ENCODE peak calls at places on chromosomes 1 and 21, in seven cellular contexts. O is fibroblast of villous mesenchyme, X is astrocyte of the spinal cord, H is fibroblast of pulmonary artery, T is lower leg skin, M is testis, C is GM12864. V is an unnamed sample.

GRCh38 chr1:3924871-3925655 is 25.0 kb upstream of the C1orf174 start:
- DNase-seq in M (peak; percentile 48), X (no peak), T (no peak), O (no peak), C (no peak), H (no peak), V (peak; percentile 14)

GRCh38 chr1:9590945-9591668 is 2.4 kb downstream of the TMEM201 start:
- DNase-seq in C (no peak), O (no peak), X (no peak), H (no peak), T (no peak), M (no peak), V (no peak)

GRCh38 chr1:25622526-25622925 is 5.9 kb downstream of the MAN1C1 start:
- DNase-seq in T (no peak), X (no peak), H (no peak), C (no peak), M (no peak), O (no peak), V (no peak)

GRCh38 chr1:206066479-206067171 is 13.7 kb downstream of the RHEX start:
- DNase-seq in H (no peak), C (peak; percentile 53), O (no peak), M (no peak), X (no peak), T (no peak), V (no peak)

GRCh38 chr1:93463960-93464359 is 16.0 kb downstream of the FNBP1L start:
- DNase-seq in M (no peak), C (no peak), X (peak; percentile 6), O (no peak), H (no peak), T (no peak), V (peak; percentile 27)

GRCh38 chr1:217687511-217687910 is 56.4 kb downstream of the SPATA17 start:
- DNase-seq in T (no peak), M (no peak), O (no peak), H (no peak), C (no peak), X (no peak), V (no peak)

GRCh38 chr1:167518331-167518700 is at the start of gene CD247:
- DNase-seq in C (no peak), T (no peak), X (no peak), M (no peak), H (no peak), O (no peak), V (no peak)

GRCh38 chr1:15835205-15835740 is 12.2 kb upstream of the SPEN start:
- DNase-seq in M (no peak), H (no peak), X (no peak), T (no peak), O (no peak), C (no peak), V (no peak)

GRCh38 chr1:163275222-163275621 is 46.5 kb upstream of the NUF2 start:
- DNase-seq in O (peak; percentile 23), C (no peak), X (peak; percentile 22), M (no peak), T (no peak), H (peak; percentile 29), V (peak; percentile 28)

GRCh38 chr1:13540871-13541270 is 27.1 kb upstream of the LRRC38 start:
- DNase-seq in T (no peak), C (no peak), M (no peak), O (peak; percentile 12), X (no peak), H (no peak), V (no peak)

GRCh38 chr1:93671090-93671743 is 10.4 kb downstream of the BCAR3 start:
- DNase-seq in C (no peak), O (no peak), X (no peak), M (peak; percentile 58), T (no peak), H (no peak), V (no peak)

GRCh38 chr1:150165622-150166612 is 16.2 kb downstream of the PLEKHO1 start:
- DNase-seq in C (no peak), M (peak; percentile 54), X (peak; percentile 61), O (peak; percentile 56), H (peak; percentile 71), T (no peak), V (peak; percentile 75)

GRCh38 chr1:114959423-114959822 is 70.2 kb upstream of the TSHB start:
- DNase-seq in X (no peak), O (no peak), H (no peak), T (no peak), C (no peak), M (no peak), V (no peak)

DNA sequence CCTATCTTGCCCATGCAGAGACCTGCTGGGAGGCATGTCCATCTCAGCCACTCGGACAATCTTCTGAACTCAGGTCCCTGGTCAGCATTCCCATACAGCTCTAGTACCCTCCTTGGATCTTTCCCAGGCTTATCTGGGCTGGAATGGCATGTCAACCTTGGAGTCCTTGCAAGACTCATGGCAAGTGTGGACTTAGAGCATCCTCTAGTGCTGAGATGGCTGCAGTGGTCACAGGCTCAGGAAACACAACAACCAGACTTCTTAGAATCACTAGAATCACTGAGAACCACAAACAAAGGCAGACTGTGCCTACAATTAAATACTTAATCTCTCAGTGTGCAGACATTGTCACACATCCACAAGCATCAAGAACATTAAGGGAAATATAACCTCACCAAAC is 73.1 kb upstream of the TSHB start:
- DNase-seq in T (no peak), H (peak; percentile 26), O (peak; percentile 14), M (peak; percentile 64), X (peak; percentile 4), C (no peak), V (peak; percentile 6)
- TF ChIP-seq CTCF in T (no peak), H (no peak), O (peak; percentile 32), M (no peak), X (no peak), C (peak; percentile 55), V (peak; percentile 18)

GRCh38 chr1:87111659-87112339 is 197.4 kb downstream of the HS2ST1 start:
- DNase-seq in T (no peak), M (no peak), O (no peak), H (no peak), C (no peak), X (no peak), V (no peak)

GRCh38 chr1:87117761-87118160 is 203.3 kb downstream of the HS2ST1 start:
- DNase-seq in C (no peak), H (peak; percentile 20), M (no peak), T (no peak), O (no peak), X (peak; percentile 58), V (no peak)

GRCh38 chr1:87119741-87120140 is 205.3 kb downstream of the HS2ST1 start:
- DNase-seq in O (no peak), M (no peak), X (no peak), T (no peak), C (no peak), H (no peak), V (no peak)

GRCh38 chr1:87113313-87113712 is 198.9 kb downstream of the HS2ST1 start:
- DNase-seq in X (peak; percentile 89), O (peak; percentile 95), M (no peak), C (no peak), T (no peak), H (peak; percentile 60), V (peak; percentile 62)

GRCh38 chr1:87115317-87115885 is 201.0 kb downstream of the HS2ST1 start:
- DNase-seq in T (no peak), O (peak; percentile 64), X (peak; percentile 78), H (peak; percentile 48), M (no peak), C (no peak), V (peak; percentile 58)
- H3K4me3 ChIP-seq in T (no peak overlapping the region), O (no peak overlapping the region), X (no peak overlapping the region), H (no peak overlapping the region), M (no peak overlapping the region), C (no peak overlapping the region), V (no peak overlapping the region)

GRCh38 chr1:235327559-235328270 is at the start of gene ARID4B:
- DNase-seq in M (no peak), O (no peak), T (no peak), H (no peak), C (no peak), X (no peak), V (no peak)

GRCh38 chr1:235328271-235329138 is at the start of gene GGPS1:
- DNase-seq in C (peak; percentile 100), O (peak; percentile 100), T (peak; percentile 98), M (peak; percentile 98), X (peak; percentile 100), H (peak; percentile 100), V (peak; percentile 100)

GRCh38 chr1:235330918-235331285 is 2.5 kb downstream of the GGPS1 start:
- DNase-seq in X (no peak), C (no peak), M (no peak), H (no peak), T (no peak), O (no peak), V (no peak)

GRCh38 chr1:235331391-235331790 is 3.0 kb downstream of the GGPS1 start:
- DNase-seq in X (no peak), C (no peak), O (peak; percentile 77), H (no peak), T (no peak), M (no peak), V (no peak)

DNA sequence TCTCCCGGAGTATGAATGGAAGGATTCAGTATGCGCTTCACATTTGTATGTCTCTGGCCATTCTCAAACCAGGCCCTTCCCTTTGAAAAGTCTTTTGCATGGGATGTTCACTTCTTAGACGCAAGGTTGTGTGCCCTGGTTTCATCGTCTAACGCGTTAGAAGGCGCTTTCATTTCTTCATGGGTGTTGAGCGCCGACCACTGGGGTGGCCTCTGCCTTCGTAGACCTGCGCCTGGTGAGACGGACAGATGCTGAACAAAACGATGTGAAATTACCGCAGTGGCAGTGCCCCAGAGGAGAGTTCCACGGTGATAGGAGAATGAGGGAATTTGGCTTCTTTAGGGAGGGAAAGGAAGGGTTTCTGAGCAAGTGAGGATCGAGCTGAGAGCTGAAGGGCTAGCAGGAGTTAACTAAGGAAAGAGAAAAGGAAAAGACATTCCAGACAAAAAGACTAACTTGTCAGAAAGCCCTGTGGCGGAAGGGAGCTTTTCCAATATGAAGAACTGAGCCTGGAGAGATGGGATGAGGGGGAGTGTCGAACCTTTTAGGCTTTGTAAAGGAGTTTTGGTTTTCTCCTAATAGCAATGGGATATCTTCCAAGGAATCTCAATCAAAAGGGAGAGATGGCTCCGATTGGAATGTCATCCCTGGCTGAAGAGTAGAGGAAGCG is 904 bp downstream of the GGPS1 start:
- DNase-seq in H (peak; percentile 46), O (peak; percentile 66), C (peak; percentile 49), T (peak; percentile 19), X (no peak), M (peak; percentile 40), V (peak; percentile 63)
- TF ChIP-seq CTCF in H (no peak), O (no peak), C (peak; percentile 23), T (no peak), X (peak; percentile 5), M (no peak), V (no peak)

GRCh38 chr21:34962136-34962535 is 87.0 kb downstream of the RUNX1 start:
- DNase-seq in C (no peak), X (no peak), M (no peak), H (no peak), O (peak; percentile 65), T (no peak), V (no peak)

GRCh38 chr21:34959607-34960006 is 89.5 kb downstream of the RUNX1 start:
- DNase-seq in M (no peak), X (no peak), H (no peak), O (no peak), C (no peak), T (no peak), V (no peak)

GRCh38 chr21:34965200-34966174 is 83.6 kb downstream of the RUNX1 start:
- DNase-seq in M (no peak), H (peak; percentile 45), X (peak; percentile 52), C (no peak), O (peak; percentile 81), T (no peak), V (peak; percentile 19)

GRCh38 chr21:34960672-34961071 is 88.4 kb downstream of the RUNX1 start:
- DNase-seq in X (no peak), O (no peak), C (no peak), T (no peak), M (no peak), H (no peak), V (no peak)

GRCh38 chr21:34962586-34963222 is 86.4 kb downstream of the RUNX1 start:
- DNase-seq in T (no peak), M (no peak), O (no peak), C (no peak), H (no peak), X (no peak), V (no peak)
- H3K4me3 ChIP-seq in T (no peak overlapping the region), M (no peak overlapping the region), O (no peak overlapping the region), C (no peak overlapping the region), H (no peak overlapping the region), X (no peak overlapping the region), V (no peak overlapping the region)

V was measured in cardiac fibroblast.